ENCODE peak calls at places on chromosomes 5 and 9, in four cellular contexts. L is effector memory CD4-positive, alpha-beta T cell; I is amniotic stem cell; R is NCI-H774. N is an unnamed sample.

GRCh38 chr9:112556497-112557085 is 70.0 kb downstream of the KIAA1958 start:
- DNase-seq in L (no peak), I (peak; percentile 57), R (no peak), N (no peak)

GRCh38 chr9:86783884-86784283 is 163.4 kb downstream of the GAS1 start:
- DNase-seq in L (no peak), I (no peak), R (no peak), N (no peak)

GRCh38 chr5:131389869-131390265 is 126.0 kb downstream of the CDC42SE2 start:
- DNase-seq in L (no peak), I (no peak), R (no peak), N (no peak)

GRCh38 chr9:78620303-78620702 is 323.4 kb downstream of the PSAT1 start:
- DNase-seq in L (no peak), I (no peak), R (no peak), N (no peak)

GRCh38 chr5:169970911-169971436 is 9.3 kb downstream of the INSYN2B start:
- DNase-seq in L (no peak), I (peak; percentile 29), R (no peak), N (no peak)

GRCh38 chr5:91166040-91166807 is 216.9 kb downstream of the ARRDC3 start:
- DNase-seq in L (no peak), I (no peak), R (no peak), N (no peak)

GRCh38 chr5:179680014-179680779 is 637 bp downstream of the CBY3 start:
- DNase-seq in L (no peak), I (no peak), R (no peak), N (no peak)

GRCh38 chr5:177307544-177308363 is 3.9 kb downstream of the MXD3 start:
- DNase-seq in L (no peak), I (no peak), R (no peak), N (no peak)

GRCh38 chr9:133506653-133507038 is 18.1 kb downstream of the MYMK start:
- DNase-seq in L (no peak), I (no peak), R (no peak), N (no peak)

GRCh38 chr9:92726971-92727715 is 37.5 kb downstream of the BICD2 start:
- DNase-seq in L (no peak), I (no peak), R (no peak), N (no peak)

N was measured in thoracic aorta.